ENCODE peak calls at places on chromosomes 12 and 14, in five cellular contexts. O, P, A, Z and V are unnamed samples.

GRCh38 chr14:105093426-105094192 is 28.4 kb upstream of the GPR132 start:
- DNase-seq in O (peak), A (peak), P (peak), Z (peak), V (peak)

GRCh38 chr14:54893151-54893760 is 9.4 kb downstream of the GCH1 start:
- DNase-seq in A (no peak), Z (peak), O (peak), P (no peak), V (peak)

GRCh38 chr12:47778842-47779241 is 5.8 kb downstream of the SLC48A1 start:
- DNase-seq in O (no peak), A (no peak), Z (no peak), P (no peak), V (no peak)

GRCh38 chr12:29149691-29150382 is 759 bp downstream of the FAR2 start:
- DNase-seq in A (no peak), Z (peak), O (no peak), P (peak), V (no peak)

GRCh38 chr12:12048714-12049113 is 22.0 kb upstream of the BCL2L14 start:
- DNase-seq in Z (no peak), P (peak), A (no peak), O (no peak), V (no peak)

GRCh38 chr14:75120546-75121291 is 6.1 kb downstream of the NEK9 start:
- DNase-seq in Z (no peak), O (no peak), P (no peak), A (no peak), V (no peak)

GRCh38 chr12:124640096-124640495 is 72.7 kb upstream of the NCOR2 start:
- DNase-seq in Z (no peak), P (no peak), A (no peak), O (no peak), V (no peak)

GRCh38 chr14:24941719-24942118 is 108.2 kb downstream of the STXBP6 start:
- DNase-seq in A (no peak), Z (no peak), O (no peak), P (no peak), V (no peak)

GRCh38 chr12:27779416-27779815 is 617 bp upstream of the KLHL42 start:
- DNase-seq in O (no peak), P (no peak), A (no peak), Z (no peak), V (peak)

GRCh38 chr12:121799175-121799841 is 4.5 kb upstream of the SETD1B start:
- DNase-seq in O (peak), Z (peak), P (no peak), A (no peak), V (peak)

GRCh38 chr12:94879542-94879941 is 124.0 kb downstream of the NDUFA12 start:
- DNase-seq in O (no peak), P (no peak), A (no peak), Z (peak), V (peak)

DNA sequence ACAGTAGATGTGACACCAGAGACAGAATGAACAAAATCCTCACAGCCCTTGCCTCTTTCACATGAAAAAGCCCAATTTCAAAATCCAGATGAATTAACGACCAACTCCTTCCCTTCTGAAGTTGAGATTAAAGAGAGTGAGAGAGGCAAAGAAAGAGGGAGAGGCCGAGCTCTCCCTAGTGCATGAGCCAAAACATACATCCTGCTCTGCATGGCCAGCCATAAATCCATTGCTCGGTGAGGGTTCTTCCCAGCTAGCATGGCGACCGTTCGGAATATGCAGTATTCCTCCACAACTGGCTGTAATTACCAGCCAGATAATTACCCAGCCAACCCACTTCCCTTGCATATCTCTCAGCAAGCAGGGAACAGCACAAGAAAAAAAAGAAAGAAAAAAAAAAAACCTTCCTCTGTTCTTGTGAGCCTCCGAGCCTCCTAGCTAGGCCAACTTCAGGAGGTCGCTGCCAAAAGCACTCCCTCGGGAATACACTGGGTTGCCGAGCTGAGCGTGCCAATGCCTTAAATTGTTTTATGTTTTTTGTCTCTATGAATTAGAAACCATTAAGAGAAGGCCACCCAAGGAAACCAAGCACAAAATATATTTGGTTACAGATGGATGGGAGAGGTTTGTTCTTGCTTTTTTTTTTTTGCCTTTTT is 568.0 kb downstream of the MED13L start:
- DNase-seq in O (no peak), P (no peak), Z (no peak), A (no peak), V (no peak)
- TF ChIP-seq SRF in O (no peak), P (no peak), Z (no peak), A (no peak), V (no peak)

DNA sequence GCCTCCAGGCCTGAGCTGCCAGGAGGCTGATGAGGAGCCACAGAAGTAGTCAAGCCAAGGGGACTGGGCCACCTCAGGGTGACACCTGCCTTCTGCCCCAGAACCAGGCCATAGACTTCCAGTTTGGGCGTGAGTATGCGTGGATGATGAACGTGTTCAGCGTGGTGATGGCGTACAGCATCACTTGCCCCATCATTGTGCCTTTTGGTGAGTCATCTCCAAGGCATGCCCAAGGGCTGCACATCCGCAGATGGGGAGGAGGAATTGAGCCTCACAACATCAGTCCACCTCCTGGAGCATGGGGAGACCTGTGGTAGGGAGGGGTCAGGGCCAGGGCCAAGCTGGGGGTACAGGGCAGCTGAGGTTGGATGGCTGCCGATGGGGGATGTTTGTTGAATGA is 22.3 kb downstream of the NGB start:
- DNase-seq in A (no peak), P (no peak), O (no peak), Z (no peak), V (no peak)
- TF ChIP-seq SRF in A (no peak), P (no peak), O (no peak), Z (no peak), V (no peak)

GRCh38 chr12:13959131-13959734 is 22.2 kb downstream of the GRIN2B start:
- DNase-seq in P (no peak), A (no peak), Z (no peak), O (no peak), V (no peak)

GRCh38 chr12:13952096-13952495 is 29.3 kb downstream of the GRIN2B start:
- DNase-seq in Z (no peak), O (no peak), P (no peak), A (no peak), V (no peak)

GRCh38 chr12:13950502-13950901 is 30.9 kb downstream of the GRIN2B start:
- DNase-seq in Z (no peak), A (no peak), P (no peak), O (peak), V (peak)

GRCh38 chr12:13957576-13957975 is 23.8 kb downstream of the GRIN2B start:
- DNase-seq in Z (no peak), P (no peak), O (no peak), A (no peak), V (no peak)

GRCh38 chr12:13956060-13956590 is 25.3 kb downstream of the GRIN2B start:
- DNase-seq in O (no peak), Z (no peak), P (no peak), A (no peak), V (no peak)
- TF ChIP-seq SRF in O (no peak), Z (no peak), P (no peak), A (no peak), V (no peak)

GRCh38 chr14:86038401-86038985 is 508.5 kb downstream of the FLRT2 start:
- DNase-seq in O (no peak), Z (peak), A (no peak), P (peak), V (peak)

DNA sequence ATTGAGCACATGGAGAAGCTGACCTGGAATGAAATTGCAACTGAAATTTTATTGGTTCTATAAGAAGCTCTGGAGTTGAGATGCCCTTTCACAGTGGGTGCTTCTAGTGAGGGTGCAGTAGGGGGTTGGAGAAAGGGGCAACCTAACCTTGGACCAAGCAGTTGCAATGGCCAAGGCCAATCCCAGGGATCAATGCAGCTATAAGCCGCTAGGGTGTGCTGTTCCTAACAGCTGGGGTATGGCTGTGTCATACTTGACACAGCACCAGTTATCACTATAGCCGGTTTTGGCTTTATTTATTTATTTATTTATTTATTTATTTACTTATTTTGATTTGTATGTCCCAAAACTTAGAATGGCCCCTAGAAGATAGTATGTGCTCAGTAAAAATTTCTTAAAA is 505.9 kb downstream of the FLRT2 start:
- DNase-seq in A (no peak), Z (peak), O (no peak), P (peak), V (peak)
- TF ChIP-seq SRF in A (no peak), Z (no peak), O (no peak), P (no peak), V (no peak)